ENCODE peak calls at places on chromosomes 13 and 19, in eight cellular contexts. Y is GM23338, F is HepG2, X is H1, M is HCT116, E is K562, N is GM12878, H is SK-N-MC. V is an unnamed sample.

GRCh38 chr13:112781881-112782361 is 92.1 kb downstream of the ATP11A start:
- DNase-seq in X (no peak), F (no peak), H (no peak), M (no peak), Y (no peak), N (no peak), E (no peak), V (peak; percentile 68)

GRCh38 chr13:70339738-70340137 is 231.5 kb upstream of the KLHL1 start:
- DNase-seq in N (no peak), H (no peak), Y (peak; percentile 83), X (peak; percentile 19), E (no peak), M (peak; percentile 6), F (peak; percentile 21), V (peak; percentile 11)

GRCh38 chr13:46296920-46297319 is 85.2 kb downstream of the LRRC63 start:
- DNase-seq in E (no peak), H (no peak), Y (no peak), M (peak; percentile 19), F (no peak), X (no peak), N (no peak), V (peak; percentile 66)

GRCh38 chr13:54593504-54593903 is 1564.9 kb downstream of the OLFM4 start:
- DNase-seq in E (no peak), F (no peak), H (no peak), M (no peak), N (no peak), X (no peak), Y (no peak), V (no peak)

GRCh38 chr19:30857388-30857787 is 485.2 kb downstream of the ZNF536 start:
- DNase-seq in H (no peak), M (no peak), N (no peak), E (no peak), F (no peak), X (no peak), Y (peak; percentile 20), V (no peak)

GRCh38 chr13:92122454-92122853 is 724.0 kb downstream of the GPC5 start:
- DNase-seq in E (no peak), H (no peak), M (no peak), F (no peak), N (no peak), X (no peak), Y (no peak), V (no peak)

GRCh38 chr19:2059422-2060201 is 8.6 kb upstream of the MKNK2 start:
- DNase-seq in X (no peak), M (peak; percentile 83), F (peak; percentile 89), Y (no peak), H (no peak), N (no peak), E (peak; percentile 65), V (no peak)

GRCh38 chr13:98118865-98119264 is 24.0 kb upstream of the FARP1 start:
- DNase-seq in H (no peak), N (no peak), Y (no peak), F (no peak), X (no peak), M (no peak), E (no peak), V (no peak)

GRCh38 chr13:21075303-21076264 is 14.2 kb upstream of the LATS2 start:
- DNase-seq in X (no peak), Y (peak; percentile 76), H (no peak), F (no peak), E (no peak), N (no peak), M (no peak), V (peak; percentile 59)

GRCh38 chr19:31185261-31185660 is 164.0 kb downstream of the TSHZ3 start:
- DNase-seq in E (no peak), Y (peak; percentile 8), M (no peak), H (no peak), F (no peak), N (no peak), X (no peak), V (no peak)

GRCh38 chr19:47176627-47177090 is 46.0 kb downstream of the SAE1 start:
- DNase-seq in M (no peak), X (no peak), Y (no peak), F (no peak), E (no peak), H (no peak), N (no peak), V (peak; percentile 100)

GRCh38 chr19:3748965-3749364 is 12.5 kb downstream of the APBA3 start:
- DNase-seq in M (no peak), Y (no peak), H (no peak), N (no peak), F (no peak), E (no peak), X (no peak), V (no peak)

GRCh38 chr19:55426042-55426441 is 17.1 kb downstream of the SHISA7 start:
- DNase-seq in F (no peak), E (no peak), X (no peak), N (no peak), M (no peak), H (no peak), Y (no peak), V (no peak)

GRCh38 chr13:109998030-109998429 is 211.6 kb upstream of the IRS2 start:
- DNase-seq in F (no peak), H (no peak), Y (no peak), M (no peak), X (no peak), N (no peak), E (no peak), V (no peak)

GRCh38 chr13:109999659-110000533 is 213.5 kb upstream of the IRS2 start:
- DNase-seq in E (no peak), N (no peak), X (no peak), F (no peak), H (no peak), M (no peak), Y (peak; percentile 3), V (no peak)

GRCh38 chr13:110001622-110002275 is 215.4 kb upstream of the IRS2 start:
- DNase-seq in M (no peak), E (no peak), Y (no peak), N (no peak), X (no peak), F (no peak), H (no peak), V (no peak)

GRCh38 chr13:109998808-109999528 is 212.6 kb upstream of the IRS2 start:
- DNase-seq in M (no peak), N (no peak), E (no peak), Y (no peak), H (no peak), X (no peak), F (no peak), V (no peak)

GRCh38 chr13:110000534-110001345 is 214.4 kb upstream of the IRS2 start:
- DNase-seq in F (no peak), M (no peak), Y (no peak), X (no peak), E (no peak), N (no peak), H (no peak), V (no peak)
- TF ChIP-seq POLR2AphosphoS5 in F (no peak), M (no peak), Y (no peak), X (no peak), E (no peak), N (no peak), H (no peak), V (no peak)

DNA sequence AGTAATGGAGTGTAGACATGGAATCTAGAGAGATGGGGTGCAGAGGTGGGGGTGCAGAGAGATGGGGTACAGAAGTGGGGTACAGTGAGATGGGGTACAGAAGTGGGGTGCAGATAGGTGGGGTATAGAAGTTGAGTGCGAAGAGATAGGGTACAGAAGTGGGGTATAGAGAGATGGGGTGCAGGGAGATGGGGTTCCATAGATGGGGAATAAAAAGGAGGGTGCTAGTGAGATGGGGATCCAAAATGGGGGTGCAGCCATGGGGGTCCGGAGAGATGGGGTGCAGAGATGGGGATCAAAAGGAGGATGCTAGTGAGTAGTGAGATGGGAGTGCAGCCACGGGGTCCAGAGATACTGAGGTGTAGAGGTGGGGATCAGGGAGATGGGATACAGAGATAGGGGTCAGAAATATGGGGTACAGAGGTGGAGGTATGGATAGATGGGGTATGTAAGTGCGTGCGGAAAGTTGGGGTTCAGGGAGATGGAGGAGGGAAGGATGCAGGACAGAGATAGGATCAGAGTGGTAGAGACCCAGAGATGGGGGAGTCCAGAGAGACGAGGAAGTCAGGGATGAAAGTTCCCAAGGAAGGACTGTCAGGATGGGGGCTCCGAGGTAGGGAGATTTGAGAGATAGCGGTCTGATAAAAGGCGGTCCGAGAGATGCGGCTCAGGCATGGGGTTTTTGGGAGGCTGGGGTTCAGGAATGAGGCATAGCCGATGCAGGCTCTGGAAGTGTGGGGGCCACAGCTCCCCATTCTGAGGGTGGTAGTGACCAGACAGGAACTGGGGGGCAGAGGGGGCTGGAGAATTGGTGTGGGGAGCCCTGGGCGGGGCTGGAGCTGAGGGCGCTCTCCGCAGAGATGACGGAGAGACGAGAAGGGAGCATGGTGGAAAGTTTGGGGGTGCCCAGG is 3.4 kb downstream of the PALM3 start:
- DNase-seq in E (peak; percentile 6), H (no peak), M (no peak), X (no peak), Y (no peak), N (no peak), F (no peak), V (no peak)
- TF ChIP-seq EZH2 in E (no peak), H (no peak), M (no peak), X (no peak), Y (no peak), N (no peak), F (no peak), V (no peak)

GRCh38 chr13:30726192-30726591 is 9.2 kb upstream of the ALOX5AP start:
- DNase-seq in E (no peak), Y (no peak), X (no peak), N (no peak), H (no peak), M (no peak), F (no peak), V (no peak)

GRCh38 chr13:30727491-30728350 is 7.6 kb upstream of the ALOX5AP start:
- DNase-seq in E (no peak), Y (no peak), M (no peak), X (no peak), N (no peak), F (no peak), H (no peak), V (no peak)

GRCh38 chr13:30731658-30732390 is 3.5 kb upstream of the ALOX5AP start:
- DNase-seq in F (no peak), N (no peak), X (no peak), H (no peak), Y (no peak), M (no peak), E (no peak), V (no peak)

GRCh38 chr13:30734434-30734833 is 909 bp upstream of the ALOX5AP start:
- DNase-seq in H (no peak), M (no peak), X (peak; percentile 2), E (no peak), F (no peak), Y (no peak), N (no peak), V (no peak)

GRCh38 chr13:30730526-30730925 is 4.8 kb upstream of the ALOX5AP start:
- DNase-seq in F (peak; percentile 3), Y (peak; percentile 69), X (no peak), E (no peak), N (no peak), M (no peak), H (no peak), V (no peak)
- H3K4me3 ChIP-seq in F (no peak overlapping the region), Y (no peak overlapping the region), X (no peak overlapping the region), E (no peak overlapping the region), N (no peak overlapping the region), M (no peak overlapping the region), H (no peak overlapping the region), V (no peak overlapping the region)

DNA sequence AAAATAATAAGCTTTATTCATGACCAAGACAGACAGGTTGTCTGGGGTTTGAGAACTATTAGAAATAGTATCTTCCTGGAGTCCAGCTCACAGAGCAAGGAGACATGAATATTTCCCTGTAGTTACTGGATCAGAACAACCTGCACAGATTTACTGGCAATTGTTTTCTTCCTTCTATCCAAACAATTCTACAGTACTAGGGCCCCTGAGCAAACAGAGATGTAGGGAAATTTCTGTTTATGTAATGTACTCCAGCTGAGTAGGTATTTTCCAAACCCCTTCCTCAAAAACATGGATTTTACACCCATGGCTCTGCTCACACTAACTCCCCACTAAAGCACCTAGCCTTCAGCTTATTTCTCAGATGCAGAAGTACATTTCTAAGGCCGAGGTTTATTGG is 557.6 kb downstream of the GPC6 start:
- DNase-seq in H (no peak), F (no peak), E (no peak), M (no peak), X (no peak), Y (no peak), N (no peak), V (no peak)
- TF ChIP-seq POLR2AphosphoS5 in H (no peak), F (no peak), E (no peak), M (no peak), X (no peak), Y (no peak), N (no peak), V (no peak)

V was measured in endothelial cell of umbilical vein.